ENCODE peak calls at places on chromosomes 3 and 15, in five cellular contexts. I is progenitor cell of endocrine pancreas, Z is prostate gland, D is fibroblast of mammary gland, E is GM12864. R is an unnamed sample.

GRCh38 chr3:63976166-63976861 is 47.0 kb downstream of the PSMD6 start:
- DNase-seq in D (peak; percentile 99), E (no peak), I (no peak), Z (no peak), R (no peak)

GRCh38 chr3:51819709-51820406 is 40.8 kb upstream of the IQCF6 start:
- DNase-seq in I (peak; percentile 18), E (no peak), D (no peak), Z (no peak), R (peak; percentile 28)

GRCh38 chr3:144429719-144430121 is 458.1 kb downstream of the DIPK2A start:
- DNase-seq in I (no peak), Z (no peak), E (peak; percentile 40), D (peak; percentile 7), R (peak; percentile 18)

GRCh38 chr3:8864570-8865350 is 95.3 kb upstream of the OXTR start:
- DNase-seq in Z (no peak), E (no peak), D (no peak), I (no peak), R (no peak)

GRCh38 chr3:37321260-37321852 is 147.0 kb upstream of the LRRFIP2 start:
- DNase-seq in I (no peak), E (no peak), Z (no peak), D (peak; percentile 33), R (no peak)

GRCh38 chr15:27885226-27885625 is 213.9 kb downstream of the OCA2 start:
- DNase-seq in D (no peak), I (no peak), E (no peak), Z (no peak), R (no peak)

GRCh38 chr3:182385356-182385755 is 407.9 kb upstream of the ATP11B start:
- DNase-seq in E (no peak), I (no peak), Z (no peak), D (no peak), R (no peak)

GRCh38 chr15:60212536-60212935 is 185.2 kb downstream of the ANXA2 start:
- DNase-seq in D (peak; percentile 31), I (no peak), E (no peak), Z (no peak), R (no peak)

GRCh38 chr15:35444557-35445204 is 101.3 kb downstream of the DPH6 start:
- DNase-seq in E (peak; percentile 7), I (no peak), D (peak; percentile 72), Z (no peak), R (peak; percentile 44)

GRCh38 chr3:178960191-178960590 is 111.4 kb downstream of the ZMAT3 start:
- DNase-seq in D (no peak), E (no peak), I (no peak), Z (no peak), R (no peak)

GRCh38 chr15:36599824-36600365 is 20.5 kb downstream of the CDIN1 start:
- DNase-seq in E (no peak), I (no peak), D (no peak), Z (no peak), R (no peak)

GRCh38 chr15:101428758-101429157 is 60.7 kb downstream of the PCSK6 start:
- DNase-seq in D (no peak), Z (no peak), E (no peak), I (no peak), R (no peak)

GRCh38 chr15:88324241-88325065 is 67.9 kb upstream of the NTRK3 start:
- DNase-seq in Z (no peak), I (no peak), D (peak; percentile 15), E (no peak), R (no peak)

GRCh38 chr15:101497017-101497416 is 7.5 kb upstream of the PCSK6 start:
- DNase-seq in Z (no peak), D (no peak), E (no peak), I (no peak), R (peak; percentile 20)

GRCh38 chr3:177320765-177321247 is 123.5 kb upstream of the TBL1XR1 start:
- DNase-seq in I (no peak), E (no peak), D (no peak), Z (no peak), R (no peak)

GRCh38 chr3:188689101-188689574 is 482.6 kb upstream of the TPRG1 start:
- DNase-seq in I (no peak), D (peak; percentile 87), Z (no peak), E (no peak), R (no peak)

GRCh38 chr15:70241561-70242320 is 144.0 kb upstream of the TLE3 start:
- DNase-seq in Z (no peak), D (no peak), E (no peak), I (no peak), R (no peak)

GRCh38 chr3:36871379-36872126 is 73.3 kb downstream of the TRANK1 start:
- DNase-seq in E (no peak), D (no peak), Z (no peak), I (no peak), R (no peak)

GRCh38 chr3:173529062-173529711 is 131.6 kb downstream of the NLGN1 start:
- DNase-seq in Z (no peak), I (no peak), D (peak; percentile 16), E (peak; percentile 5), R (peak; percentile 10)
- TF ChIP-seq CTCF in Z (no peak), I (peak; percentile 71), D (peak; percentile 36), E (peak; percentile 80), R (peak; percentile 27)

GRCh38 chr15:82621970-82622369 is 25.2 kb downstream of the CPEB1 start:
- DNase-seq in I (no peak), E (no peak), D (no peak), Z (no peak), R (no peak)
- TF ChIP-seq CTCF in I (no peak), E (no peak), D (peak; percentile 15), Z (no peak), R (no peak)

GRCh38 chr3:121152573-121152972 is 244.6 kb downstream of the STXBP5L start:
- DNase-seq in Z (no peak), I (no peak), E (no peak), D (peak; percentile 3), R (no peak)
- TF ChIP-seq CTCF in Z (no peak), I (peak; percentile 40), E (no peak), D (no peak), R (no peak)

DNA sequence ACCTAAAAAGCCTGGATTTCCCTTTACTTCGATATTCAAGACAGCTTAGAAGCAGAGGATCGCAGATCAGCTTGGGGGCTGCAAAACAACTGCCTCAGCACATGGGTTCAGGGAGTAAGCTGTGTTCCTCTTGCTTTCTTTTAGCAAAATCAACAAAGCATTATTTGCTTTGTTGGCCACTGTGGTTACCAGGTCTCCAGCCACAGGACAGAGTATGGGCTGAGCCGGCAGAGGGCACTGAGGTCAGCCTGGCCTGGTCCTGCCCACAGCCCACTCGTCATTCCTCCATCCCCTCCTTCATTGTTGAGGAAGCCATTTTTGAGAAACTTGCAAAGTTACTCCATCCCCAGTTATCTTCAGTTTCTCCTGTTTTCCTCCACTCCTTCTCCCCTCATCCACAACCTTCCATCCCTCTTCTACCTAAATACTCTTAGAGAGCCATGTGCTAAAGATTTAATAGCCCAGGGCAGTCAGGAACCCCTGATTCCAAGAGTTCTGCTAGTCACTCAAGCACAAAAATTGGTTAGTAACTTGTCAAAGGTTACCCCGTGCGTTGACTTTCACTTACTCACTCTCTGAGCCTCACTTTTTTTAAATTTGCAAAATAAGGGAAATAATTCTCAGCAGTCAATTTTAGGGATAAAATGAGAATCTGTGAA is 60.0 kb upstream of the HES1 start:
- DNase-seq in E (no peak), Z (no peak), D (no peak), I (no peak), R (no peak)
- TF ChIP-seq CTCF in E (no peak), Z (no peak), D (no peak), I (no peak), R (no peak)

DNA sequence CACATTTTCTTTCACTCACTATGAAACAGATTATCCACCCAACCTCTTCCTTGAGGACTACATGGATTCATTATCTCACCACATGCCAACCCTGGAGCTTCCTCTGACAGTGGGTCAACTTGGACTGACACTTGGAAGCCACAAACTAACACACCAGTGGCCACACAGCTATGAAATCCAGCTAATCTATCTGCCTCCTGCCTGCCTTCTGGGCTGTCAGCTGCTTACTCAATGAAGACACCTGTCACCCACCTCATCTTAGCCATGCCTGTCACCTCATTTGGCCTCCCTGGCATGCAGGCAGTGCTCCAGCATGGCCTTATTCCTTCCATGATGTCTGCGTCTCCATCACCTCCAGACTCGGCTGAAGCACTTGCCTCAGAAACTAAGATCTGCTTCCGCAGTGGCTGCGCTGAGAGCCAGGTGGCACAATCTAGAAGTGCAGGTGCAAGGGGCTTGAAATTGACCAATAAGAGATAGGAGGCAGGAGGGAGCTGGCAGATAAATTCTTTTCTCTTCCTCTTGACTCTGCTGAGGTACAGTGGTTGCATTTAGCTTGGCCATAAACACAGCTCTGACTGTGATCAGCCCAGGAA is 105.2 kb upstream of the RNF7 start:
- DNase-seq in I (no peak), E (no peak), Z (no peak), D (no peak), R (no peak)
- TF ChIP-seq CTCF in I (peak; percentile 21), E (no peak), Z (no peak), D (no peak), R (no peak)

GRCh38 chr15:38002883-38003477 is 68.5 kb downstream of the TMCO5A start:
- DNase-seq in D (peak; percentile 88), I (no peak), Z (peak; percentile 18), E (peak; percentile 33), R (no peak)
- TF ChIP-seq CTCF in D (peak; percentile 92), I (peak; percentile 75), Z (no peak), E (peak; percentile 77), R (peak; percentile 66)

GRCh38 chr15:93221754-93222153 is 132.7 kb upstream of the RGMA start:
- DNase-seq in E (no peak), I (no peak), D (no peak), Z (no peak), R (no peak)
- TF ChIP-seq CTCF in E (no peak), I (no peak), D (no peak), Z (no peak), R (no peak)

GRCh38 chr3:158600787-158601186 is 29.8 kb downstream of the MLF1 start:
- DNase-seq in E (no peak), D (no peak), I (no peak), Z (no peak), R (no peak)
- TF ChIP-seq CTCF in E (no peak), D (no peak), I (no peak), Z (no peak), R (no peak)